ENCODE peak calls at places on chromosomes 6 and 20, in ten cellular contexts. K is dorsolateral prefrontal cortex, T is body of pancreas, C is HFFc6, V is AG10803, Z is pancreas, J is left lung, S is cardiac muscle cell, Y is tibial nerve, L is B cell. U is an unnamed sample.
A peak's percentile ranks its signal among the peaks of the same experiment; 100 is the strongest.

GRCh38 chr20:53658327-53658726 is 64.7 kb upstream of the ZNF217 start:
- DNase-seq in Y (no peak), Z (no peak), T (no peak), L (no peak), C (no peak), K (no peak), J (no peak), V (no peak), S (no peak), U (no peak)

GRCh38 chr6:125310994-125311649 is 9.4 kb upstream of the HDDC2 start:
- DNase-seq in Y (peak; percentile 60), T (peak; percentile 30), C (peak; percentile 62), V (peak; percentile 63), J (no peak), S (peak; percentile 76), Z (peak; percentile 31), L (peak; percentile 66), K (no peak), U (peak; percentile 36)

GRCh38 chr6:109059591-109060021 is 35.0 kb downstream of the SESN1 start:
- DNase-seq in C (no peak), Y (no peak), L (peak; percentile 30), J (no peak), V (peak; percentile 24), K (no peak), T (no peak), S (no peak), Z (no peak), U (no peak)

GRCh38 chr6:1599469-1599868 is 10.2 kb upstream of the FOXC1 start:
- DNase-seq in T (no peak), L (no peak), Z (no peak), V (no peak), S (no peak), Y (no peak), C (no peak), J (no peak), K (no peak), U (no peak)

GRCh38 chr20:37081717-37082289 is 14.0 kb downstream of the RBL1 start:
- DNase-seq in J (no peak), S (no peak), Y (peak; percentile 41), L (peak; percentile 39), C (no peak), T (no peak), K (no peak), Z (no peak), V (no peak), U (peak; percentile 27)

GRCh38 chr6:168384045-168385038 is 56.6 kb upstream of the SMOC2 start:
- DNase-seq in C (no peak), K (no peak), J (peak; percentile 43), L (no peak), S (no peak), Z (no peak), Y (peak; percentile 31), V (peak; percentile 72), T (no peak), U (no peak)

GRCh38 chr20:443223-443793 is 19.0 kb downstream of the TBC1D20 start:
- DNase-seq in J (no peak), K (no peak), C (no peak), V (no peak), T (no peak), L (no peak), S (no peak), Z (no peak), Y (no peak), U (no peak)

GRCh38 chr6:108250240-108250866 is 10.5 kb downstream of the SNX3 start:
- DNase-seq in Y (no peak), V (no peak), J (no peak), S (no peak), T (no peak), K (no peak), C (peak; percentile 16), Z (no peak), L (peak; percentile 23), U (no peak)

GRCh38 chr6:89974776-89975175 is 80.5 kb downstream of the GJA10 start:
- DNase-seq in J (no peak), Y (no peak), L (no peak), V (no peak), K (no peak), T (no peak), Z (no peak), S (peak; percentile 85), C (no peak), U (no peak)

GRCh38 chr6:89972024-89972381 is 77.7 kb downstream of the GJA10 start:
- DNase-seq in Z (no peak), L (no peak), Y (no peak), C (no peak), K (no peak), V (no peak), S (no peak), T (no peak), J (peak; percentile 78), U (no peak)

GRCh38 chr6:89966913-89967312 is 72.6 kb downstream of the GJA10 start:
- DNase-seq in T (no peak), Z (no peak), C (no peak), L (no peak), S (no peak), Y (no peak), J (no peak), K (no peak), V (no peak), U (no peak)

GRCh38 chr6:89970072-89970471 is 75.8 kb downstream of the GJA10 start:
- DNase-seq in S (no peak), T (no peak), J (no peak), C (no peak), K (no peak), Y (no peak), V (no peak), L (no peak), Z (no peak), U (no peak)

DNA sequence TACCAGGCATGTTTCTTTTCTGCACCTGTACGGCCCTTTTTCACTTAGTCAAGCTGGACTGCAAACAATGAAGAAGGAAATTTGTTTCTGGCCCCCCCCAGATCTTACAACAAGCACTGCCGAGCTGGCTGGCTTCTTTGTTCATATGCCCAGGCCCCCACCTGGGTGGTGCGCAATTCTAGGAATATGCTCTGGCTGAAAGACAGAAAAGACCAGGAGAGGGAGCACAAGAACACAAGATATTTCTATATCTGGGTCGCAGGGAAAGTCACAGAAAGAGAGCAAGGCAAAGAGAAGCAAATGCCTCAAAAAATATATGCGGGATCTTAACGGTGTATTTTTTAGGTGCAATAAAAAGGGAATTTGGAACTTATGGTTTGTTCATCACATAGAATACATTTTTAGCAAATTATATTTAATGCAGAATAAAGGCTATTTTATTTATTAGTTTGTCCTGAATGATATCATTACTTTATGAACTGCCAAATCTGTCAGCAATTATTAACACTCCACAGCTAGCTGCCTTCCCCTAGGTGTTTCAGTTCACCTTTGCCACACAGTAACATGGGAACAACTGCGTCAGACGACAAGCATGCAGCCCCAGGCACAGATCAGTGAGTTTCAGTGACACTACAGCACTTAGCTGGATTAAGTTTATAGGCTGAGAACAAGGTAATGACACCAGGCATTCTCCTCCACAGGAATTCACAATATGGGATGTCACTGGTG is 76.5 kb downstream of the GJA10 start:
- DNase-seq in K (peak; percentile 57), Y (peak; percentile 48), L (peak; percentile 27), J (no peak), T (peak; percentile 48), V (peak; percentile 58), C (peak; percentile 63), S (peak; percentile 64), Z (peak; percentile 47), U (peak; percentile 43)
- TF ChIP-seq CTCF in K (peak; percentile 66), Y (peak; percentile 79), L (no peak), J (peak; percentile 48), T (peak; percentile 69), V (peak; percentile 76), C (peak; percentile 73), S (peak; percentile 65), Z (peak; percentile 30), U (peak; percentile 24)

GRCh38 chr6:137341721-137342195 is 122.6 kb upstream of the IFNGR1 start:
- DNase-seq in S (no peak), Y (no peak), Z (peak; percentile 31), J (peak; percentile 69), C (no peak), L (peak; percentile 52), K (peak; percentile 67), T (peak; percentile 41), V (peak; percentile 95), U (no peak)
- TF ChIP-seq CTCF in S (peak; percentile 13), Y (peak; percentile 36), Z (no peak), J (no peak), C (peak; percentile 43), L (peak; percentile 19), K (peak; percentile 43), T (peak; percentile 46), V (peak; percentile 10), U (no peak)

GRCh38 chr20:13758884-13759283 is 25.8 kb downstream of the ESF1 start:
- DNase-seq in Y (no peak), L (no peak), V (no peak), K (no peak), J (no peak), S (no peak), T (no peak), C (no peak), Z (no peak), U (no peak)

GRCh38 chr20:13756551-13756950 is 28.2 kb downstream of the ESF1 start:
- DNase-seq in V (no peak), K (no peak), Y (no peak), J (no peak), Z (no peak), C (no peak), L (no peak), T (no peak), S (no peak), U (no peak)

GRCh38 chr20:13749811-13750210 is 34.9 kb downstream of the ESF1 start:
- DNase-seq in Y (no peak), J (no peak), C (no peak), K (no peak), Z (no peak), L (no peak), T (no peak), S (no peak), V (no peak), U (no peak)

GRCh38 chr20:13753436-13754036 is 31.2 kb downstream of the ESF1 start:
- DNase-seq in Y (no peak), S (no peak), K (no peak), V (no peak), L (no peak), T (no peak), J (no peak), Z (no peak), C (no peak), U (no peak)

DNA sequence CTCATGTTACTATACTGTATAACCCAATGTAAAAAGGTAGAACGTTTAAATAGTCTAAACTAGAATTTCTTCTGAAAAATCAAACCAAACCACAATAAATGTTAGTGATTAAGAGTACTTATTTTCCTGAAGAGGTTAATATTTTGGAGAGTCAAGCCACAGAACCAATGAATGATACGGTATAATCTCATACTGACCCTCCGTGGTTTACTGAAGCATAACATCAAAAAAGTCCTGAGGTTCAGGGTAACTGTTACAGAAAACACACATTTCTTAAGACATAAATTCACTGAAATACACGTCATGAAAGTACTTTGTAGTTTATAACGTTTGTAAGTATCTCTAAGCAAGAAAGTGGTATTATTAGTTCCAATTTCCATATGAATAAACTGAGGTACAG is 28.9 kb downstream of the ESF1 start:
- DNase-seq in K (no peak), Y (no peak), Z (no peak), L (no peak), J (no peak), S (no peak), C (no peak), T (no peak), V (no peak), U (no peak)
- TF ChIP-seq CTCF in K (no peak), Y (no peak), Z (no peak), L (no peak), J (no peak), S (peak; percentile 11), C (no peak), T (no peak), V (peak; percentile 32), U (no peak)

GRCh38 chr20:19923762-19924161 is 93.4 kb upstream of the NAA20 start:
- DNase-seq in V (no peak), J (no peak), K (no peak), S (no peak), Z (no peak), Y (no peak), L (no peak), C (no peak), T (no peak), U (no peak)

GRCh38 chr20:19922716-19923115 is 94.4 kb upstream of the NAA20 start:
- DNase-seq in Z (no peak), C (no peak), T (no peak), K (no peak), Y (no peak), J (no peak), S (no peak), V (no peak), L (no peak), U (no peak)

GRCh38 chr20:19926581-19926980 is 90.6 kb upstream of the NAA20 start:
- DNase-seq in K (no peak), J (no peak), Z (no peak), S (peak; percentile 56), L (no peak), V (no peak), C (no peak), Y (no peak), T (no peak), U (no peak)

GRCh38 chr20:19921349-19921793 is 95.8 kb upstream of the NAA20 start:
- DNase-seq in K (no peak), L (no peak), Y (no peak), V (peak; percentile 87), T (no peak), C (no peak), Z (no peak), S (no peak), J (no peak), U (no peak)

GRCh38 chr20:19924255-19924654 is 92.9 kb upstream of the NAA20 start:
- DNase-seq in Y (no peak), J (no peak), Z (no peak), L (no peak), K (no peak), V (no peak), T (no peak), C (no peak), S (no peak), U (no peak)
- TF ChIP-seq CTCF in Y (no peak), J (no peak), Z (no peak), L (no peak), K (no peak), V (no peak), T (no peak), C (no peak), S (no peak), U (no peak)